ENCODE peak calls at places on chromosome 13, in four cellular contexts. T is endodermal cell, H is upper lobe of right lung, B is heart right ventricle. K is an unnamed sample. For H3K4me1, the result is how much of the 10 kb centered on the place peaks cover.

GRCh38 chr13:106772202-106772601 is 204.3 kb upstream of the ARGLU1 start:
- DNase-seq in B (no peak), H (no peak), T (peak), K (no peak)

GRCh38 chr13:90498096-90498495 is 849.4 kb upstream of the MIR17HG start:
- DNase-seq in H (no peak), B (no peak), T (no peak), K (no peak)

GRCh38 chr13:20689291-20689690 is 14.2 kb upstream of the IL17D start:
- DNase-seq in T (no peak), B (no peak), H (no peak), K (no peak)

GRCh38 chr13:80096383-80096782 is 244.5 kb downstream of the SPRY2 start:
- DNase-seq in B (no peak), T (no peak), H (no peak), K (no peak)

GRCh38 chr13:72453161-72453560 is 274.3 kb downstream of the MZT1 start:
- DNase-seq in T (no peak), B (no peak), H (no peak), K (no peak)

GRCh38 chr13:48772908-48773307 is 119.2 kb downstream of the CYSLTR2 start:
- DNase-seq in T (no peak), B (no peak), H (no peak), K (no peak)

GRCh38 chr13:31765441-31765840 is 26.1 kb downstream of the RXFP2 start:
- DNase-seq in B (no peak), T (no peak), H (no peak), K (no peak)

GRCh38 chr13:29429496-29429895 is 166.0 kb downstream of the SLC7A1 start:
- DNase-seq in B (no peak), T (no peak), H (no peak), K (no peak)

DNA sequence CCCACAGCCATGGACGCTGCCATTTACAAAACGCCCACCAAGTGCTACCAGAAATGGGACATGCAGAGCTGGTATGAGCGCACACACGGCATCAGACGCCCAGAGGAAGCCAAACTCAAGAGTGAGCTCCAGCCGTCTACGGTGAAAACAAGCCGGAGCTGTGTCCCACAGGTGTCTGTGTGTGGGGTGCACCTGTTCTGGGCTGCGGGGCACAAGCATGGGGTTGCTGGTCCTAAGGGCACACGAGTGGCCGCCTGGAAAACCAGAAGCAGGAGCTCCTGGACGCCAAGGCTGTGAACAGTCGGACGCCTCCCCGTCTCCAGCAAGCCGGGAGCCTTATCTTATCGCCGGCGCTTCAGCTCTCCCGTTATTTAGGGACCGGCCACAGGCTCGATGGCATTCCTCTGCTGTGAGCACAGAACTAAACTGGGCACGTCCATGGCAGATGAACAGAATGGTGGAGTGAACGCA is 1.3 kb downstream of the ADPRHL1 start:
- DNase-seq in T (no peak), B (peak), H (peak), K (peak)
- H3K4me1 ChIP-seq in T (under half), B (under half), H (under half), K (half or more)

GRCh38 chr13:95235944-95236343 is 65.3 kb downstream of the ABCC4 start:
- DNase-seq in B (no peak), H (no peak), T (no peak), K (no peak)
- H3K27ac ChIP-seq in B (no peak), H (peak), T (no peak), K (no peak)

GRCh38 chr13:45331123-45331619 is 9.8 kb downstream of the TPT1 start:
- DNase-seq in H (no peak), T (no peak), B (no peak), K (no peak)
- H3K4me1 ChIP-seq in H (half or more), T (under half), B (half or more), K (half or more)

GRCh38 chr13:33052446-33052845 is 36.2 kb downstream of the KL start:
- DNase-seq in B (no peak), T (no peak), H (no peak), K (no peak)
- H3K27ac ChIP-seq in B (peak), T (no peak), H (no peak), K (peak)

GRCh38 chr13:25902946-25903345 is 148.9 kb downstream of the SHISA2 start:
- DNase-seq in H (no peak), B (no peak), T (no peak), K (no peak)
- H3K4me1 ChIP-seq in H (under half), B (under half), T (under half), K (under half)

K was measured in left ventricle myocardium inferior.